ENCODE peak calls at places on chromosome X, in eight cellular contexts. V, O, R, T, F, C, I and S are unnamed samples. For H3K9me3, the result is how much of the 10 kb centered on the place peaks cover.

GRCh38 chrX:22760513-22761057 is 239.2 kb upstream of the DDX53 start:
- DNase-seq in R (no peak), C (no peak), T (no peak), O (no peak), F (no peak), V (no peak), I (no peak), S (no peak)

GRCh38 chrX:129779747-129780146 is at the start of gene SASH3:
- DNase-seq in I (no peak), O (peak), V (peak), F (peak), R (no peak), C (no peak), T (no peak), S (peak)

GRCh38 chrX:50081282-50081955 is 119.4 kb downstream of the AKAP4 start:
- DNase-seq in T (peak), F (peak), C (peak), O (no peak), V (peak), R (no peak), I (peak), S (no peak)

GRCh38 chrX:39772057-39772832 is 325.5 kb downstream of the BCOR start:
- DNase-seq in V (peak), R (peak), C (no peak), F (no peak), O (peak), T (peak), I (peak), S (no peak)

GRCh38 chrX:50798782-50799181 is 15.2 kb downstream of the SHROOM4 start:
- DNase-seq in R (no peak), F (no peak), C (no peak), V (no peak), T (no peak), O (no peak), I (peak), S (no peak)

GRCh38 chrX:43703211-43703791 is 47.2 kb downstream of the MAOA start:
- DNase-seq in F (no peak), I (peak), O (no peak), C (peak), R (peak), V (no peak), T (peak), S (no peak)

GRCh38 chrX:14718403-14718802 is 154.5 kb downstream of the FANCB start:
- DNase-seq in R (peak), I (no peak), V (no peak), F (no peak), C (no peak), T (peak), O (no peak), S (no peak)

GRCh38 chrX:119790977-119791436 is 423 bp downstream of the RPL39 start:
- DNase-seq in O (no peak), C (peak), F (no peak), T (peak), V (peak), R (peak), I (peak), S (peak)

GRCh38 chrX:104280609-104281008 is 25.9 kb upstream of the ESX1 start:
- DNase-seq in I (no peak), R (no peak), V (no peak), T (no peak), O (no peak), C (no peak), F (no peak), S (no peak)

GRCh38 chrX:47574096-47574553 is 8.1 kb upstream of the TIMP1 start:
- DNase-seq in I (no peak), C (no peak), F (no peak), R (no peak), O (no peak), T (no peak), V (no peak), S (no peak)

GRCh38 chrX:17361620-17362019 is 13.4 kb upstream of the NHS start:
- DNase-seq in T (peak), R (no peak), V (no peak), C (no peak), F (no peak), I (peak), O (no peak), S (no peak)

GRCh38 chrX:144627947-144628346 is 619.4 kb upstream of the SPANXN1 start:
- DNase-seq in F (no peak), I (no peak), C (no peak), O (no peak), V (no peak), T (peak), R (no peak), S (no peak)
- H3K9me3 ChIP-seq in F (under half), I (half or more), C (under half), O (under half), V (under half), T (under half), R (under half), S (under half)

GRCh38 chrX:65073233-65073632 is 97.0 kb upstream of the ZC4H2 start:
- DNase-seq in R (no peak), O (no peak), C (no peak), T (no peak), F (no peak), V (no peak), I (no peak), S (no peak)

GRCh38 chrX:65072590-65072989 is 96.3 kb upstream of the ZC4H2 start:
- DNase-seq in V (no peak), I (no peak), F (no peak), C (no peak), T (no peak), O (no peak), R (no peak), S (no peak)
- H3K9me3 ChIP-seq in V (under half), I (under half), F (under half), C (under half), T (under half), O (under half), R (under half), S (under half)

GRCh38 chrX:136067097-136067496 is 80.2 kb upstream of the FHL1 start:
- DNase-seq in O (no peak), F (no peak), I (no peak), T (no peak), R (no peak), C (no peak), V (no peak), S (no peak)

GRCh38 chrX:136067946-136068345 is 79.4 kb upstream of the FHL1 start:
- DNase-seq in V (no peak), F (no peak), I (no peak), R (no peak), T (no peak), O (no peak), C (no peak), S (no peak)

GRCh38 chrX:136064661-136065043 is 79.4 kb downstream of the SLC9A6 start:
- DNase-seq in O (no peak), C (no peak), F (no peak), I (no peak), R (no peak), V (no peak), T (no peak), S (no peak)

GRCh38 chrX:136063340-136064079 is 78.3 kb downstream of the SLC9A6 start:
- DNase-seq in F (no peak), I (no peak), C (no peak), R (no peak), O (no peak), T (peak), V (no peak), S (no peak)

DNA sequence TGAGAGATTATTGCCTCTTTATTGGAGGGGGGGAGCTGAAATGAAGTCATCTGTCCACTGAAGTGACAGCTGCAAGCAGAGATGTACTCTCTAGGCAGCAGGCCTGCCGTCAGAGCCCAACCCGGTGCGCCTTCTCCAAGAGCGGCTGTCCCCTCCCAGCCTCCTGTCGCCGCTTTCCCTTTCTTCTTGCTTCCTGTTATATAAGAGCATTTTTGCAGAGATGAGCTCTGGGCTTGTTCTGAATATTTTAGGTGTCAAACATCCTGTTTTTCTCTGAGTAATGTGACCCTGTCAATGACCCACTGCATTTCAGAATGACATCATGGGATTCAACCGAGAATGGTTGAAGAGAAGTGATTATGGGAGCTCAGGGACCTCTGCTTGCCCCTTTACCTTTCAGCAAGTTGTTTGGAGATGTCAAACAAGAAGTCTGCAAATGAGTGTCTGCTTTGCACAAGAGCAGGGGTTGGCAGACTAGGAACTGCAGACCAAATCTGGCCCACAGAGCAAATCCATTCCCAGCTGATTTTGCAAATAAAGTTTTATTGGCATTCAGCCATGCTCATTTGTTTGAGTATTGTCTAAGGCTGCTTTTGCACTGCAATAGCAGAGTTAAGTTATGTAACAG is 79.9 kb downstream of the SLC9A6 start:
- DNase-seq in V (peak), R (peak), C (no peak), O (no peak), I (peak), T (peak), F (no peak), S (no peak)
- H3K9me3 ChIP-seq in V (under half), R (under half), C (under half), O (under half), I (under half), T (under half), F (under half), S (under half)

GRCh38 chrX:64306712-64307111 is 76.3 kb upstream of the ASB12 start:
- DNase-seq in C (no peak), I (no peak), V (no peak), T (no peak), O (no peak), R (no peak), F (no peak), S (no peak)
- H3K9me3 ChIP-seq in C (under half), I (under half), V (under half), T (under half), O (under half), R (under half), F (under half), S (under half)

GRCh38 chrX:55253528-55253927 is 11.2 kb downstream of the PAGE3 start:
- DNase-seq in C (no peak), F (no peak), V (no peak), O (no peak), I (no peak), T (no peak), R (no peak), S (no peak)
- H3K9me3 ChIP-seq in C (under half), F (under half), V (under half), O (under half), I (under half), T (under half), R (under half), S (under half)

GRCh38 chrX:55801811-55802210 is 84.3 kb downstream of the RRAGB start:
- DNase-seq in O (no peak), F (no peak), T (peak), I (no peak), R (no peak), C (no peak), V (no peak), S (no peak)
- H3K9me3 ChIP-seq in O (under half), F (under half), T (under half), I (under half), R (under half), C (under half), V (under half), S (under half)

DNA sequence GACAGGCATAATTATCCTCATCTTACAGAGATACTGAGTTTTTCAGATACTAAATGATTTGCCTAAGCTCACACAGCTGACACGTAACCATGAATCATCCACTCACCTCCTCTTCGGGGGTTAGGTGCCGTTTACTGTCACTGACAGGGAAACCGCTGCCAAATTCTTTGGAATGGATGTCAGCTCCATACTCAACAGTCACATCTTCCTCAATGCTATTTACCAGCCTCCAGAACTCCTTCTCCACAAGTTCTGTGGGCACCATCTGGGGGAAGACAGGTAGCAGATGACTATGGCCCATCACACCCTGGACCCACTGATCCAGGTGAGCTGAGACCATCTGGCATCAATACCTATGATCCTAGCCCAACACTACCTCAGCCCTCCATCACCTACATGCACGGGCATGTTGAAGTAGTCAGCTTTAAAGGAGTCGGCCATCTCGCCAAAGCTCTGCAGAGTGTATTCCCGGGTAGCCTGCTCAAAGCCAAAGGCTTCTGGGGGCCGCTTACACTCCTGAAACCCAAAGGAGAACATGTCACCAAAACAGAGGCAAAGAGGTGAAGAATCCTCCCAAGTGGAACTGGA is 13.5 kb downstream of the KDM5C start:
- DNase-seq in R (peak), T (peak), F (no peak), C (no peak), O (no peak), V (no peak), I (no peak), S (no peak)
- H3K9me3 ChIP-seq in R (under half), T (under half), F (under half), C (under half), O (under half), V (under half), I (under half), S (under half)